ENCODE peak calls at places on chromosome 9, in five cellular contexts. W is lung, B is hepatocyte, X is heart right ventricle, O is GM06990. L is an unnamed sample.

GRCh38 chr9:123225374-123225813 is 43.0 kb downstream of the STRBP start:
- DNase-seq in W (no peak), B (peak), X (no peak), O (peak), L (no peak)

GRCh38 chr9:133711428-133712220 is 26.5 kb downstream of the SARDH start:
- DNase-seq in W (no peak), B (no peak), X (no peak), O (no peak), L (no peak)

GRCh38 chr9:96478829-96479371 is 28.9 kb downstream of the HABP4 start:
- DNase-seq in W (no peak), B (no peak), X (no peak), O (peak), L (no peak)

GRCh38 chr9:2676466-2676865 is 40.8 kb upstream of the KCNV2 start:
- DNase-seq in W (no peak), B (no peak), X (no peak), O (no peak), L (no peak)

GRCh38 chr9:7315746-7316457 is 483.7 kb downstream of the DMAC1 start:
- DNase-seq in W (no peak), B (peak), X (no peak), O (no peak), L (no peak)

GRCh38 chr9:81557957-81558791 is 131.2 kb downstream of the TLE1 start:
- DNase-seq in W (peak), B (no peak), X (no peak), O (no peak), L (peak)

GRCh38 chr9:2466703-2467102 is 154.9 kb upstream of the VLDLR start:
- DNase-seq in W (no peak), B (no peak), X (no peak), O (no peak), L (peak)

GRCh38 chr9:27828908-27829307 is 255.6 kb upstream of the C9orf72 start:
- DNase-seq in W (no peak), B (no peak), X (no peak), O (no peak), L (no peak)

GRCh38 chr9:83979812-83980394 is at the start of gene HNRNPK:
- DNase-seq in W (peak), B (peak), X (peak), O (peak), L (peak)

GRCh38 chr9:76472925-76473324 is 13.9 kb downstream of the GCNT1 start:
- DNase-seq in W (no peak), B (peak), X (no peak), O (no peak), L (no peak)

GRCh38 chr9:134653259-134654009 is 11.8 kb downstream of the COL5A1 start:
- DNase-seq in W (no peak), B (no peak), X (no peak), O (no peak), L (no peak)

GRCh38 chr9:20476912-20477311 is 145.4 kb downstream of the MLLT3 start:
- DNase-seq in W (no peak), B (peak), X (no peak), O (no peak), L (no peak)

GRCh38 chr9:22214021-22214420 is 204.9 kb upstream of the CDKN2B start:
- DNase-seq in W (no peak), B (no peak), X (no peak), O (no peak), L (no peak)

GRCh38 chr9:109640232-109641078 is 139.5 kb upstream of the PALM2AKAP2 start:
- DNase-seq in W (peak), B (peak), X (peak), O (peak), L (no peak)

GRCh38 chr9:135590486-135591079 is 29.0 kb downstream of the PAEP start:
- DNase-seq in W (no peak), B (no peak), X (no peak), O (no peak), L (no peak)

GRCh38 chr9:93205045-93205768 is 21.3 kb downstream of the WNK2 start:
- DNase-seq in W (no peak), B (peak), X (peak), O (no peak), L (no peak)

GRCh38 chr9:128702445-128702948 is at the start of gene PKN3:
- DNase-seq in W (peak), B (peak), X (peak), O (peak), L (no peak)

GRCh38 chr9:109012009-109012875 is 1.1 kb downstream of the CTNNAL1 start:
- DNase-seq in W (peak), B (peak), X (peak), O (peak), L (no peak)

GRCh38 chr9:130537346-130538050 is 41.9 kb upstream of the FUBP3 start:
- DNase-seq in W (no peak), B (no peak), X (no peak), O (no peak), L (no peak)

GRCh38 chr9:19136129-19136528 is 8.8 kb upstream of the PLIN2 start:
- DNase-seq in W (no peak), B (no peak), X (no peak), O (no peak), L (no peak)

GRCh38 chr9:18032636-18033035 is 441.3 kb upstream of the ADAMTSL1 start:
- DNase-seq in W (no peak), B (no peak), X (no peak), O (no peak), L (no peak)

GRCh38 chr9:8703904-8704303 is 904.3 kb upstream of the DMAC1 start:
- DNase-seq in W (no peak), B (no peak), X (no peak), O (no peak), L (no peak)

GRCh38 chr9:111952559-111952958 is 55.9 kb downstream of the UGCG start:
- DNase-seq in W (no peak), B (no peak), X (no peak), O (no peak), L (no peak)

GRCh38 chr9:69599232-69599971 is 72.8 kb downstream of the APBA1 start:
- DNase-seq in W (no peak), B (no peak), X (no peak), O (no peak), L (no peak)

GRCh38 chr9:113375057-113376023 is 1.4 kb downstream of the HDHD3 start:
- DNase-seq in W (no peak), B (peak), X (no peak), O (no peak), L (no peak)

GRCh38 chr9:130640681-130641080 is 23.7 kb upstream of the PRDM12 start:
- DNase-seq in W (no peak), B (no peak), X (no peak), O (no peak), L (no peak)

DNA sequence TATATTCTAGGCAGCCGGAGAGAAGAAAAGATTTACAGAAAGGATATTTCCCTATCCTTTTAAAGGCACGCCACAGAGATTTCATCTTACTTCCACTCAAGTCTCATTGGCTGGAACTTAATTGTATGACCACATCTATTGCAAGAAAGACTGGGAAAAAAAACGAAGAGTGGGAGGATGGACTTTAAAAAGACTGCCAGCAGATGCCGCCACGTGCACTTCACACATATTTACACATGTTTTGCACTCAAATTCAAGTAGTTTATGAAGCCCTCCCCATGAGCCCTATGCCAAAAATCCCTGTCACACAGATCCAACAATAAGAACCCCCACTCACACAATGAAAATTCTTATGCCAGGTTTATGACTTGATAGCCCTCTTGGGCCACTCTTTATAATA is 138.5 kb upstream of the TYRP1 start:
- DNase-seq in W (no peak), B (peak), X (no peak), O (no peak), L (no peak)
- TF ChIP-seq CTCF in W (no peak), B (peak), X (no peak), O (no peak), L (peak)

GRCh38 chr9:95007470-95007869 is 281.0 kb downstream of the AOPEP start:
- DNase-seq in W (no peak), B (no peak), X (no peak), O (no peak), L (no peak)
- H3K4me3 ChIP-seq in W (no peak), B (peak), X (peak), O (no peak), L (no peak)

DNA sequence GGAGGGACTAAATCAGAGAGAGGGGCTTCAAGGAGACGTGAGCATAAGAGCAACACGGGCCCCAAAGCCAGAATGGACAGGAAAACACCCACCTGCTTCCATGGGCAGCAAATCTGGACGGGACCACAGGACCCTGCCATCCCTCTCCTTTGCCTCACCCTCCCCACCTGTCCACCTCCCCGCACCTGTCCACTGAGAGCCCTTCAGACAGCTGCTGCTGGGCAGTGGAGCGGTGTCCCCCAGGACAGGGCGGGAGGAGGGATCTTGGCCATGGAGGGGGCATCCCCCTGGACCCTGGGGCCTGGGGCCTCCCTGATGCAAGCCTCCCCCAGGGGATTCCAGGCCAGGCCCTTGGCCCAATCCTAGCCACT is 2.6 kb downstream of the CCDC183 start:
- DNase-seq in W (no peak), B (no peak), X (no peak), O (no peak), L (no peak)
- TF ChIP-seq CTCF in W (no peak), B (no peak), X (no peak), O (no peak), L (no peak)

GRCh38 chr9:114503522-114504340 is 1.5 kb downstream of the WHRN start:
- DNase-seq in W (no peak), B (no peak), X (no peak), O (no peak), L (no peak)
- H3K4me3 ChIP-seq in W (no peak), B (peak), X (peak), O (no peak), L (no peak)

DNA sequence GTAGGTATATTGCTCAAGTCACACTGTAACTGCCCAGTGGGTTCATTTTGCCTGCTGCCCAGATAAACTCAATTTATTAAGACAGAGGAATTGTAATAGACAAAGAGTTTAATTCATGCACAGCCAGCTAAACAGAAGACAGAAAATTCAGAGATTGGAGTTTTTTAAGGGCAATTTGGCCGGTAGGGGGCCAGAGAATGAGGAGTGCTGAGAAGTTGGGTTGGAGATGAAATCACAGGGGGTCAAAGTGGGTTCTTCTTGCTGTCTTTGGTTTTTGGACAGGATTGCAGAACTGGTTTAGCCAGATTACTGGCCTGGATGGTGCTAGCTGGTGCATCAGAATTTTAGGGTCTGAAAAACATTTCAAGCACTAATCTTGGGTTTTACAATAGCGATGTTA is 20.7 kb upstream of the IL33 start:
- DNase-seq in W (no peak), B (no peak), X (no peak), O (no peak), L (no peak)
- TF ChIP-seq CTCF in W (no peak), B (no peak), X (no peak), O (peak), L (peak)

GRCh38 chr9:37938121-37938906 is 34.4 kb upstream of the SLC25A51 start:
- DNase-seq in W (no peak), B (peak), X (peak), O (no peak), L (no peak)
- H3K4me3 ChIP-seq in W (no peak), B (no peak), X (no peak), O (no peak), L (no peak)

GRCh38 chr9:124304285-124304684 is 46.5 kb downstream of the NEK6 start:
- DNase-seq in W (no peak), B (no peak), X (no peak), O (no peak), L (no peak)
- TF ChIP-seq CTCF in W (no peak), B (no peak), X (no peak), O (no peak), L (no peak)

DNA sequence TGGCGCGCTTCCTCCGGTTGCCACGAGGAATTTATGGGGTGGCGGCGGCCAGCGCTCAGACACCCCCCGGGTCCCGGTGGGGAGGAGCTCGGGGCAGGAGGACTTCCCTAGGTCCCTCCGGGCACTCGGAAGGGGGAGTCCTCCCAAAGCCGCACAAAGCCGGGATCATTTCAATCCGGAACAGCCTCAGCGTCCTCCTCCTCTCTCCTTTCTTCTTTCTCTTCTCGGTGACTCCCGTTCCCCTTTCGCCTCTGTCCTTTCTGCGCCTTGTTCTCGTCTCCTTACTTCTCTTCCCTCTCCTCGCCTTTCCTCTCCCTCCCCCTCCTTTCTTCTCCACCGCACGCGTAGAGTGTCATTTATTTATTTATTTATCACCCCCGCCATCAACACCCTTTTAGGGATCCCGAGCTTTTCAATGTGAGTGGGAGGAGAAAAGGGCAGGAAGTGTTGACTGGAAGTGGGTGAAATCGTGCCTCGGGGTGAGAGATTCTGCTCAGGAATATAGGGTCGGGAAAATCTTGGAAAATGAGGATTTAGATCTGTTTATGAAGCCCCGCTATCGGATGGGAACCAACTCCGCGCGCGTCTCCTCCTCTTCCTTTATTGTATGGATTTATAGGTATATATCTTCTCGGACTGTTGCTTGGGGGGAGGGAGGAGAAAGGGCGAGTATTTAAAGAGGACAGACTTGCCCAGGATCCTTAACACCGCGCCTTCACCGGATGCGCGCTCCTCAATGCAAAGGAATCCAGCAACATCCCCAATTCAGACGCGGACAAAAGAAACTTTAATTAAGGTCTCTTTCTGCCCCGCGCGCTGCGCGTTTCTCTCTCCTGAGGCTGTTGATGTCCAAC is 2.0 kb upstream of the ZNF462 start:
- DNase-seq in W (peak), B (peak), X (peak), O (no peak), L (no peak)
- H3K4me3 ChIP-seq in W (peak), B (peak), X (peak), O (no peak), L (peak)

DNA sequence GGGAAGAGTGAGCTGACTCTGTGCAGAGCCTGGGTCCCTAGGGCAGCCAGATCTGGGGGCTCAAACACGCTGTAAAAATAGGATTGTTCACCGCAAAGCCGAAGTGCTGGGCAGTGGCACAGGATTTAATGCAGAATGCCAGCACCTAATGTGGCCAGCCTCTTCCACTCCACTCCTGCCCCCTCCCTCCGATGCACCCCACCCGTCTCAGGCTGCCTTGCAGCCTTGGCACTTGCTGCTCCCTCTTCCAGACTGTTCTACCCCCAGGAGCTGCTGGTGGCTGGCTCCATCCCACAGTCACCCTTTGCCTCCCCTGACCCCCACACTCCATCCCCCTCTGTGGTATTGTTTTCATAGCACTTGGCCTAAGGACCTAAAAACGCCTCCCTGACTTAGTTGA is 86.2 kb downstream of the SEMA4D start:
- DNase-seq in W (no peak), B (no peak), X (no peak), O (no peak), L (no peak)
- TF ChIP-seq CTCF in W (no peak), B (no peak), X (no peak), O (no peak), L (no peak)

L was measured in LNCaP clone FGC.